ENCODE peak calls at places on chromosomes 13 and 19, in four cellular contexts. One of them, this sample, is unnamed.

GRCh38 chr13:38045278-38046048 is 175.9 kb upstream of the TRPC4 start:
- DNase-seq in cardiac fibroblast: peak; percentile 60
- DNase-seq in choroid plexus epithelial cell: peak; percentile 79
- DNase-seq in ascending aorta: no peak
- DNase-seq in this sample: no peak

GRCh38 chr13:42592915-42593718 is 19.2 kb downstream of the TNFSF11 start:
- DNase-seq in ascending aorta: no peak
- DNase-seq in choroid plexus epithelial cell: no peak
- DNase-seq in cardiac fibroblast: no peak
- DNase-seq in this sample: no peak

GRCh38 chr13:49669735-49670309 is 21.5 kb downstream of the EBPL start:
- DNase-seq in cardiac fibroblast: peak; percentile 78
- DNase-seq in choroid plexus epithelial cell: peak; percentile 81
- DNase-seq in ascending aorta: no peak
- DNase-seq in this sample: no peak

GRCh38 chr13:99992912-99993311 is 11.3 kb downstream of the ZIC2 start:
- DNase-seq in cardiac fibroblast: no peak
- DNase-seq in choroid plexus epithelial cell: peak; percentile 86
- DNase-seq in ascending aorta: no peak
- DNase-seq in this sample: no peak

GRCh38 chr19:49447485-49448431 is 3.9 kb downstream of the PIH1D1 start:
- DNase-seq in cardiac fibroblast: peak; percentile 41
- DNase-seq in choroid plexus epithelial cell: no peak
- DNase-seq in ascending aorta: no peak
- DNase-seq in this sample: no peak

GRCh38 chr19:4861147-4861546 is 6.3 kb downstream of the PLIN3 start:
- DNase-seq in choroid plexus epithelial cell: peak; percentile 23
- DNase-seq in cardiac fibroblast: no peak
- DNase-seq in ascending aorta: no peak
- DNase-seq in this sample: no peak

GRCh38 chr13:71242191-71242590 is 624.8 kb downstream of the DACH1 start:
- DNase-seq in choroid plexus epithelial cell: no peak
- DNase-seq in ascending aorta: no peak
- DNase-seq in cardiac fibroblast: peak; percentile 2
- DNase-seq in this sample: no peak

GRCh38 chr13:40402931-40403412 is 263.5 kb downstream of the FOXO1 start:
- DNase-seq in ascending aorta: no peak
- DNase-seq in choroid plexus epithelial cell: peak; percentile 92
- DNase-seq in cardiac fibroblast: peak; percentile 91
- DNase-seq in this sample: no peak

GRCh38 chr19:38841180-38841766 is 8.5 kb downstream of the HNRNPL start:
- DNase-seq in cardiac fibroblast: no peak
- DNase-seq in ascending aorta: no peak
- DNase-seq in choroid plexus epithelial cell: no peak
- DNase-seq in this sample: no peak

GRCh38 chr19:46546194-46546896 is 50.7 kb upstream of the PNMA8B start:
- DNase-seq in cardiac fibroblast: peak; percentile 69
- DNase-seq in choroid plexus epithelial cell: peak; percentile 77
- DNase-seq in ascending aorta: no peak
- DNase-seq in this sample: peak; percentile 54

GRCh38 chr13:44651209-44651608 is 75.1 kb upstream of the TSC22D1 start:
- DNase-seq in ascending aorta: no peak
- DNase-seq in choroid plexus epithelial cell: no peak
- DNase-seq in cardiac fibroblast: no peak
- DNase-seq in this sample: no peak
- TF ChIP-seq CTCF in ascending aorta: no peak
- TF ChIP-seq CTCF in choroid plexus epithelial cell: peak; percentile 32
- TF ChIP-seq CTCF in cardiac fibroblast: no peak
- TF ChIP-seq CTCF in this sample: no peak

DNA sequence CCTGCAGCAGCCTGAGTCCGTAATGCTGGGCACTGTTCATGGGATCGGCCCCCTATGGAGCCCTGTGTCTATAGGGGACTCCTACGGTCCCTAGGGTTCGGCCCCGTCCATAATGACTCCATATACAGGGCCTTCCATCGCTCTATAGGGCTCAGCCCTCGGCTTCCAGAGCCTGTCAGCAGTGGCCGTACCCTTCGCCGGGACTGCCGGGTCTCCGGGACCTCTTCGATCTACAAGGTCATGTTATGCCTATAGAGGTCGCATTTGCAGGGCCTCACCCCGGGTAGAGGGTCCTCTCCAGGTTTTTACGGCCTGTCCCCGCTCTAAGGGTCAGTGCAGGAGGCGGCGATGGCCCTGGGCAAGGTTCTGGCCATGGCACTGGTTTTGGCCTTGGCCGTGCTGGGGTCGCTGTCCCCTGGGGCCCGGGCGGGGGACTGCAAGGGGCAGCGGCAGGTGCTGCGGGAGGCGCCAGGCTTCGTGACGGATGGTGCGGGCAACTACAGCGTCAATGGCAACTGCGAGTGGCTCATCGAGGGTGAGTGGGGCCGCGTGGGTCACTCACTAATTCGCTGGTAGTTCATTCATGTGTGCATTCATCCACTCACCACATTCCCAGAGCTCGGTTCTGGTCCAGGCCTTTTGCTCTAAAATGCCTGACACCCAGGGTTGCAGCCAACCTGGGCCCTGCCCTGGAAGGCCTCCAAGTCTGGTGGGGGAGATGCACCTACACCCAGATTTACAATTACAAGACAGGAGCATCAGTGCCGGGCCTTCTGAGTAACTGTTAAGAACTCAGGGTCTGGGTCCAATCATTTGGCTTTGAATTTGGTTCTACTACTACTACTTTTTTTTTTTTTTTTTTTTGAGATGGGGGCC is 699 bp downstream of the MEGF8 start:
- DNase-seq in choroid plexus epithelial cell: no peak
- DNase-seq in ascending aorta: no peak
- DNase-seq in cardiac fibroblast: no peak
- DNase-seq in this sample: no peak
- TF ChIP-seq CTCF in choroid plexus epithelial cell: peak; percentile 17
- TF ChIP-seq CTCF in ascending aorta: peak; percentile 13
- TF ChIP-seq CTCF in cardiac fibroblast: no peak
- TF ChIP-seq CTCF in this sample: peak; percentile 22

DNA sequence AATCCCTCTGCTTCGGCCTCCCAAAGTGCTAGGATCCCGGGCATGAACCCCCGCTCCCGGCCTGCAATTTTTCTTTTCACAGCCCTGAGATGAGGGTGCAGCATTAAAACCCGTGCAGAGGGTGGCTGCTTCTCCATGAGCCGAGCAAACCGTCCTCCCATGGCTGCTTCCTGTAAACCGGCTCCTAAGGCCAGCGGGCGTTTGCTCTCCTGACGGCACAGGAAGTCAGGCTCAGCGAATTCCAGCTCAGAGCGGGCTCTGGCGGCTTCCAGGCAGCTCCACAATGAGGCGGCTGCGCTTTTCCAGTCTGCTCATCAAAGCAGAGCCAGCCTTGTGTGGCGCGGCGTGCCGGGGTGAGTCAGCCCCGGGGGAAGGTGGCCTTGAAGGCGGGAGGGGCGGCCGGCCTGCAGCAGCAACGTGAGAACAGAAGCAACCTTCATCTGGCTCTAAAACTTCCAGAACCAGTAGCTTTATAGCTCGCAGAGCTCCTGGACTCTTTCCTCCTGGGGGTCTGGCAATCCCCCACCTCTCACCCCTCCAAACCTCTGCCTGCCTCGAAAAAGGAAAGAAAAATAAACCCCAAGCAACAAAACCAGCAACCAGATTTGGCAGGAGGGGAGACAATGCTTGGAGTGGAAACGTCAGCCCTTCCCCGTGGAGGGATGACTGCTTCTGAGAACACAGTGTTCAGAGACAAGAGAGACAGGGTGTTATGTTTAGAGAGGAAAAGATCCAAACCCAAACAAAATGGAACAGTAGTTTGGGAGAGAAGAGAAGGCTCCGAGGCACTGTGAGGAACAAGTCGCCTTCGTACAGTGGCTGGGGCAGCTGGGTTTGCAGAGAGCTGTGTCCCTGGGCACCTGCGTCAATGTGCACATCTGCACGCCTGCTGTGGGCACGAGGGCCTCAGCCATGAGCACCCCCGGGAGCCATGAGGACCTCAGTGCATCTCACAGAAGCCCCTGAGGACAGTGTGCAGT is 67.8 kb downstream of the GADD45B start:
- DNase-seq in choroid plexus epithelial cell: peak; percentile 99
- DNase-seq in cardiac fibroblast: peak; percentile 99
- DNase-seq in ascending aorta: peak; percentile 87
- DNase-seq in this sample: peak; percentile 88
- TF ChIP-seq CTCF in choroid plexus epithelial cell: peak; percentile 51
- TF ChIP-seq CTCF in cardiac fibroblast: peak; percentile 46
- TF ChIP-seq CTCF in ascending aorta: peak; percentile 21
- TF ChIP-seq CTCF in this sample: no peak

GRCh38 chr13:90416519-90416918 is 931.0 kb upstream of the MIR17HG start:
- DNase-seq in cardiac fibroblast: peak; percentile 59
- DNase-seq in ascending aorta: no peak
- DNase-seq in choroid plexus epithelial cell: peak; percentile 89
- DNase-seq in this sample: no peak

GRCh38 chr13:90416938-90417337 is 930.5 kb upstream of the MIR17HG start:
- DNase-seq in ascending aorta: no peak
- DNase-seq in choroid plexus epithelial cell: no peak
- DNase-seq in cardiac fibroblast: no peak
- DNase-seq in this sample: no peak

GRCh38 chr13:90414691-90415596 is 932.5 kb upstream of the MIR17HG start:
- DNase-seq in cardiac fibroblast: peak; percentile 66
- DNase-seq in ascending aorta: no peak
- DNase-seq in choroid plexus epithelial cell: peak; percentile 89
- DNase-seq in this sample: no peak

GRCh38 chr13:90415902-90416301 is 931.6 kb upstream of the MIR17HG start:
- DNase-seq in choroid plexus epithelial cell: peak; percentile 23
- DNase-seq in cardiac fibroblast: no peak
- DNase-seq in ascending aorta: no peak
- DNase-seq in this sample: no peak

DNA sequence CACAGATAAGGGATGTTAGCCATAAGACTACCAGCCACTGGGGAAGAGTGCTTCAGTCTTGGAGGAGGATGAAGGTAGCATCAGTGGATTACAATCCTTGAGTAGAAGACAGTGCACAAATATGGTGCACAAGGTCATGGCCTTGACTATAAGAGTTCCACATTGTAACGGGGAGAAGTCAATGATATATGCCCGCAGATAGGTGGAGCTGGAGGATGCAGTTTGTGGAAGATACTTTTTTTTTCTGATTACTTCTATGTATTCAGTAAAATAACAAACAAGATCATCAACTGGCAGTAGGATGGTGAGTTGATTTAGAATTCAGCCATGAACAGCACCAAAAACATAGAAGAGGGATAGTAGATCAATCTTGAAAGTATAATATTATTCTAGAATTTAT is 926.8 kb upstream of the MIR17HG start:
- DNase-seq in ascending aorta: no peak
- DNase-seq in cardiac fibroblast: peak; percentile 16
- DNase-seq in choroid plexus epithelial cell: peak; percentile 48
- DNase-seq in this sample: no peak
- TF ChIP-seq CTCF in ascending aorta: no peak
- TF ChIP-seq CTCF in cardiac fibroblast: peak; percentile 26
- TF ChIP-seq CTCF in choroid plexus epithelial cell: peak; percentile 53
- TF ChIP-seq CTCF in this sample: no peak

GRCh38 chr13:26707122-26708006 is 53.2 kb downstream of the GPR12 start:
- DNase-seq in choroid plexus epithelial cell: peak; percentile 82
- DNase-seq in ascending aorta: no peak
- DNase-seq in cardiac fibroblast: peak; percentile 68
- DNase-seq in this sample: no peak

GRCh38 chr13:26708007-26708297 is 52.6 kb downstream of the GPR12 start:
- DNase-seq in cardiac fibroblast: no peak
- DNase-seq in choroid plexus epithelial cell: no peak
- DNase-seq in ascending aorta: no peak
- DNase-seq in this sample: no peak

GRCh38 chr13:26709461-26709860 is 51.1 kb downstream of the GPR12 start:
- DNase-seq in cardiac fibroblast: no peak
- DNase-seq in ascending aorta: no peak
- DNase-seq in choroid plexus epithelial cell: no peak
- DNase-seq in this sample: peak; percentile 7

GRCh38 chr13:26710166-26710565 is 50.4 kb downstream of the GPR12 start:
- DNase-seq in cardiac fibroblast: no peak
- DNase-seq in choroid plexus epithelial cell: no peak
- DNase-seq in ascending aorta: no peak
- DNase-seq in this sample: peak; percentile 51

DNA sequence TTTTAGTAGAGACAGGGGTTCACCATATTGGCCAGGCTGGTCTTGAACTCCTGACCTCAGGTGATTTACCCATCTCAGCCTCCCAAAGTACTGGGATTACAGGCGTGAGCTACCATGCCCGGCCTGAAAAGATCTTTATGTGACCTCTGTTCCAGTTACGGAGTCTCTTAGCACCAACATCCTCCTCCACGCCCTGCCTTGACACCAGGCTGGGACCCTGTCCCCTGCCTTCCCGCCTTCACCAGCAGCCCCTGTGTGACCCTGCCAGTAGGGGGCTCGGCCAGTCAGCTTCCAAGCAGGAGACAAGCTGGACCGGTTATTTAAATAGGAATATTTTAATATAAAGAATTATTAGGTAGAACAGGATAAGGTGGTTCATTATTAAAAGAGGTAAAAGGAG is 54.2 kb downstream of the GPR12 start:
- DNase-seq in ascending aorta: no peak
- DNase-seq in cardiac fibroblast: no peak
- DNase-seq in choroid plexus epithelial cell: no peak
- DNase-seq in this sample: no peak
- TF ChIP-seq CTCF in ascending aorta: no peak
- TF ChIP-seq CTCF in cardiac fibroblast: peak; percentile 5
- TF ChIP-seq CTCF in choroid plexus epithelial cell: no peak
- TF ChIP-seq CTCF in this sample: peak; percentile 31

DNA sequence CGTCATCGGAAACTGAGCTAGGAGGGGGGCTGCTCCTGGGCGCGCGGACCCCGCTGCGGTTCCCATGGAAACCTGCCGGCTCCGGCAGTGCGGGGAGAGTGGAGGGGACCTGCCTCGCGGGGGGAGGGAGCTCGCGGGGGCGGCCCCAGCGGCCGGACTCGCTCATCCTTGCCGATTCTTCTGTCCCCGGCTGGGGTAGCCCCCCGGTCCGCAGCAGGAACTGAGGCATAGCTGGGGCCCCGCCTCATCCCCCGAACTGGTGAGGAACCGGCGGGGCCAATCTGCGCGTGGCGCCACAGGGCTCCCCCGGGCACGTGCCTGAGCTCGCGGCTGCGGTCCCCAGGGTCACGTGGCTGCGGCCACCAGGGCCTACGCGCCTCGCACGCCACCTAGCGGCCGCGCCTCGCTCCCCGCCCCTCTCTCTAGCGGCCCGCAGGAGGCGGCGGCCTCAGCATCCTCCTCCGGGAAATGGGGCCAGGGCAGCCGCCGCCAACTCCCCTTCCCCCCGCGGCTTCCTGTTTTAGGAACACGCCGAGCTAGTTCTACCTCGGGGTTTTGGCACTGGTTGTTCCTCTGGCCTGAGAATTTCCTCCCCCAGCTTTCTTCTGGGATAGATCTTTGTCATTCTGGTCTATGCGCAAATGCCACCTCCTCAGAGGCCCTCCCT is 1.7 kb upstream of the ELAVL3 start:
- DNase-seq in choroid plexus epithelial cell: peak; percentile 84
- DNase-seq in ascending aorta: peak; percentile 49
- DNase-seq in cardiac fibroblast: peak; percentile 89
- DNase-seq in this sample: peak; percentile 86
- TF ChIP-seq CTCF in choroid plexus epithelial cell: peak; percentile 64
- TF ChIP-seq CTCF in ascending aorta: peak; percentile 95
- TF ChIP-seq CTCF in cardiac fibroblast: peak; percentile 61
- TF ChIP-seq CTCF in this sample: peak; percentile 93

GRCh38 chr19:35140898-35141626 is 2.0 kb upstream of the FXYD7 start:
- DNase-seq in choroid plexus epithelial cell: peak; percentile 92
- DNase-seq in ascending aorta: peak; percentile 77
- DNase-seq in cardiac fibroblast: peak; percentile 94
- DNase-seq in this sample: peak; percentile 94
- TF ChIP-seq CTCF in choroid plexus epithelial cell: peak; percentile 65
- TF ChIP-seq CTCF in ascending aorta: peak; percentile 75
- TF ChIP-seq CTCF in cardiac fibroblast: peak; percentile 43
- TF ChIP-seq CTCF in this sample: peak; percentile 37

This sample was measured in type B pancreatic cell.